ENCODE peak calls at places on chromosome 20, in four cellular contexts. I is IMR-90, E is H9, C is H1. B is an unnamed sample.

GRCh38 chr20:56166781-56167465 is 81.6 kb upstream of the MC3R start:
- DNase-seq in I (no peak), E (no peak), C (no peak), B (no peak)

GRCh38 chr20:35093245-35093884 is 758 bp upstream of the TRPC4AP start:
- DNase-seq in E (no peak), I (peak; percentile 82), C (no peak), B (no peak)

GRCh38 chr20:15882553-15882952 is 690.7 kb downstream of the KIF16B start:
- DNase-seq in I (no peak), C (no peak), E (no peak), B (no peak)

GRCh38 chr20:14799671-14800070 is 462.3 kb upstream of the FLRT3 start:
- DNase-seq in E (no peak), I (no peak), C (no peak), B (no peak)

GRCh38 chr20:37522258-37523011 is 1.4 kb downstream of the NNAT start:
- DNase-seq in I (peak; percentile 35), C (no peak), E (peak; percentile 69), B (peak; percentile 82)

GRCh38 chr20:8156603-8157079 is 24.6 kb downstream of the PLCB1 start:
- DNase-seq in E (no peak), I (peak; percentile 59), C (no peak), B (no peak)

GRCh38 chr20:8293791-8294190 is 161.7 kb downstream of the PLCB1 start:
- DNase-seq in E (no peak), C (no peak), I (peak; percentile 12), B (no peak)

GRCh38 chr20:41080866-41081265 is 52.2 kb downstream of the TOP1 start:
- DNase-seq in E (no peak), C (no peak), I (peak; percentile 22), B (no peak)

GRCh38 chr20:4026093-4026601 is 10.8 kb upstream of the RNF24 start:
- DNase-seq in E (peak; percentile 52), C (no peak), I (peak; percentile 88), B (peak; percentile 84)

GRCh38 chr20:24677626-24678328 is 208.3 kb downstream of the SYNDIG1 start:
- DNase-seq in C (no peak), I (no peak), E (no peak), B (peak; percentile 18)

GRCh38 chr20:20209684-20210083 is 157.4 kb downstream of the CFAP61 start:
- DNase-seq in E (no peak), I (no peak), C (no peak), B (no peak)

GRCh38 chr20:8557711-8558110 is 425.6 kb downstream of the PLCB1 start:
- DNase-seq in E (no peak), C (no peak), I (peak; percentile 59), B (no peak)

GRCh38 chr20:23609486-23610109 is 3.9 kb upstream of the CST9 start:
- DNase-seq in C (no peak), E (peak; percentile 14), I (no peak), B (peak; percentile 47)
- H4K5ac ChIP-seq in C (no peak overlapping the region), E (no peak overlapping the region), I (no peak overlapping the region), B (no peak overlapping the region)

GRCh38 chr20:43571771-43572170 is 12.9 kb downstream of the SGK2 start:
- DNase-seq in I (no peak), C (no peak), E (no peak), B (no peak)

GRCh38 chr20:43568706-43569105 is 9.9 kb downstream of the SGK2 start:
- DNase-seq in I (no peak), C (no peak), E (no peak), B (no peak)

GRCh38 chr20:43569282-43569681 is 10.5 kb downstream of the SGK2 start:
- DNase-seq in I (no peak), C (no peak), E (no peak), B (no peak)

GRCh38 chr20:43571310-43571709 is 12.5 kb downstream of the SGK2 start:
- DNase-seq in E (no peak), I (no peak), C (no peak), B (no peak)

GRCh38 chr20:43570496-43570895 is 11.7 kb downstream of the SGK2 start:
- DNase-seq in E (no peak), C (no peak), I (no peak), B (no peak)
- H3K23ac ChIP-seq in E (no peak overlapping the region), C (no peak overlapping the region), I (no peak overlapping the region), B (no peak overlapping the region)

DNA sequence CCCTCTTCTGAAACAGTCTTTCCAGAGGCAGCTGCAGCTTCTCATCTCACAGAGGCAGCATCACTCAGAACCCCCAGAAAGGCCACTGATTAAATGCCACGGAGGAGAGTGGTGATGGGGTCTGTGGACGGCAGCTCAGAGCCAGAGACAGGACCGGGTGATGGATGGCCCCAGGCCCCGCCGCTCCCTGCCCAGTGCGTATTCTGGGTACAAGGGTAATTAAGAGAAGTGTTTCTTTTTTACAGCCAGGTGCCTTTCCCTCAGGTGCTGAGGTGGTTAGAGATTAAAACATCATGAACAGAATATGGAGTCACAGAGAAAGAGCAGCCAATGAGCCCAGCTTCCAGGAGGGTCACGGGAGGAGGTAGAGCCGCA is 434.5 kb downstream of the PREX1 start:
- DNase-seq in C (no peak), I (no peak), E (no peak), B (no peak)
- H2BK15ac ChIP-seq in C (no peak overlapping the region), I (no peak overlapping the region), E (no peak overlapping the region), B (no peak overlapping the region)

DNA sequence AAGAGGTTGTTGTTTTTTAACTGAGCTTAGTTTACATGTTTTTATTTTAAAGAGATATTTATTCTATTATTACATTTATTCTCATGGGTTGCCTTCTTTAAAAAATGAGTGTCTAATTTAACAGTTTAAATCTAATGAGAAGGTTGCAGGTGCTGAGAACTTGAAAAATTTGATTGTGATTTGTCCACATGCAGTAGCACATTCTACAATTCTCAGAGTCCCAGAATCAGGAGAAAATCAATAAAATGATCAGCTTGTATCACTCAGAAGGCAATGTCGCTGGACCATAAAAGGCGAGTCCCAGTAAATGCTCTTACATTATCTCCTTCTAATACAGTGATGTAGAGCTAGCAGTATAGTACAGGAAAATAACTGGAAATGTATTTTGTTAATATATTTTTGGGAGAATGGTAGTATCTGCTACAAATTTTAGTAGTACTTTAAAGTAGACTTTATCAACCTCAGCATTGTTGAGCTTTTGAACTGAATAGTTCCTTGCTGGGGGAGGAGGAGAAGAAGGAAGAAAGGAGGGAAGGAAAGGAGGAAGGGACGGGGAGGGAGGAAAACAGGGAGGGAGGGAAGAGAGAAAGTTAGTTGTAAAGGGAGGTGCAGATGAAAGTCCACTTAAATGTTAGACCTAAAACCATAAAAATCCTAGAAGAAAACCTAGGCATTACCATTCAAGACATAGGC is 458.0 kb downstream of the DOK5 start:
- DNase-seq in E (no peak), I (no peak), C (no peak), B (no peak)
- H4K5ac ChIP-seq in E (no peak overlapping the region), I (no peak overlapping the region), C (no peak overlapping the region), B (no peak overlapping the region)

DNA sequence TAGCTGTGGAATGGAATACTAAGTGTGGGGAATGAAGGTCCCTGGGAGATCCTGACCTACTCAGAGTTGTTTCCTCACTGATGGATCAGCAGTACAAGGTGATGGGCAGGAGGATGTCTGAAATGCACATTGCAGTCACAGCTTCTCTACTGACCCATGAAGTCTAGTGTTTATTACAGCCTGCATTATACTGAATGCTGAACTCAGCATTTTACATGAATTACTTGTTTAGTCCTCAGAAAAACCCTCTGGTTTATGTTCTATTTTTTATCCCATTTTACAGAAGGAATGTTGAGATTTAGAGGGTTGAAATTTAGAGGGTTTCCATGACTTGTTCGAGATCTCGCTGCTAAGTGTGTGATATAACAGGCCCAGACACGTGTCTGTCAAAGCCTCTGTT is 211.9 kb upstream of the PCSK2 start:
- DNase-seq in C (no peak), E (no peak), I (no peak), B (no peak)
- H3K23ac ChIP-seq in C (no peak overlapping the region), E (no peak overlapping the region), I (no peak overlapping the region), B (no peak overlapping the region)

GRCh38 chr20:33687993-33688937 is 2.1 kb upstream of the E2F1 start:
- DNase-seq in E (no peak), I (no peak), C (no peak), B (no peak)

GRCh38 chr20:33687370-33687915 is 1.3 kb upstream of the E2F1 start:
- DNase-seq in C (no peak), I (no peak), E (no peak), B (no peak)

GRCh38 chr20:33689973-33690372 is 3.8 kb upstream of the E2F1 start:
- DNase-seq in C (no peak), I (peak; percentile 66), E (no peak), B (no peak)

GRCh38 chr20:33688938-33689424 is 2.8 kb upstream of the E2F1 start:
- DNase-seq in E (no peak), I (no peak), C (no peak), B (no peak)

DNA sequence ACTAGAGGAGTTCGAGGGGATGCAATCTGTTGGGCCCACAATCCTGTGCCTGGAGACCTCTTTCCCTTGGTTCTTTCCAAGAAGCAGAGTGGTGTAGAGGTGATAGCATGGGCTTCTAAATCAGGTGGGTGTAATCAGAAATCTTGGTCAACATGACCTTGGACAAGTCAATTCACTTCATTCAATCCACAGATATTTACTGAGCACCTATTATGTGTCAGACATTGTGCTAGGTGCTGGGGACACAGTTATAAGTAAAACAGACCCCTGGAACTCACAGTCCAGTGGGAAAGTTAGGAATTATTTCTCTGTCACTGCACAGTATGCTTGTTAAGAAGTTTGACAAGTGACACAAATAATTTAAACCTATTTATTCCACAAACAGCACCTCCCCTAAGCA is 3.3 kb upstream of the E2F1 start:
- DNase-seq in I (no peak), E (no peak), C (no peak), B (no peak)
- H2BK15ac ChIP-seq in I (no peak overlapping the region), E (no peak overlapping the region), C (no peak overlapping the region), B (no peak overlapping the region)

GRCh38 chr20:57247292-57247975 is 19.0 kb downstream of the BMP7 start:
- DNase-seq in I (no peak), C (no peak), E (no peak), B (no peak)
- H4K5ac ChIP-seq in I (no peak overlapping the region), C (no peak overlapping the region), E (no peak overlapping the region), B (no peak overlapping the region)

GRCh38 chr20:63386491-63386890 is 25.3 kb upstream of the CHRNA4 start:
- DNase-seq in E (no peak), I (no peak), C (no peak), B (no peak)

GRCh38 chr20:63385819-63386218 is 24.7 kb upstream of the CHRNA4 start:
- DNase-seq in C (no peak), E (no peak), I (no peak), B (no peak)

GRCh38 chr20:63383556-63383955 is 22.4 kb upstream of the CHRNA4 start:
- DNase-seq in C (no peak), I (no peak), E (no peak), B (no peak)

GRCh38 chr20:63382551-63383300 is 21.6 kb upstream of the CHRNA4 start:
- DNase-seq in I (no peak), C (no peak), E (no peak), B (no peak)

GRCh38 chr20:63384336-63384735 is 23.2 kb upstream of the CHRNA4 start:
- DNase-seq in C (no peak), I (no peak), E (no peak), B (no peak)
- H3K23ac ChIP-seq in C (no peak overlapping the region), I (no peak overlapping the region), E (no peak overlapping the region), B (no peak overlapping the region)